ENCODE peak calls at places on chromosome 5, in ten cellular contexts. G is H9; J is amygdala; L is NCI-H2029; E is stimulated activated effector memory CD8-positive, alpha-beta T cell treated with anti-CD3 and anti-CD28 coated beads, Interleukin-12 subunit alpha, Interleukin-12 subunit beta, amount 100 ng/mL, for 72 hours; D is Right ventricle myocardium superior; K is left cardiac atrium; O is CD4-positive, alpha-beta T cell; Y is HEK293T; Z is AG08395. H is an unnamed sample.

GRCh38 chr5:142820447-142820846 is 50.3 kb downstream of the ARHGAP26 start:
- DNase-seq in K (no peak), J (no peak), L (no peak), D (no peak), Y (no peak), G (no peak), Z (no peak), E (no peak), O (no peak), H (no peak)

GRCh38 chr5:103674739-103675138 is 112.2 kb upstream of the NUDT12 start:
- DNase-seq in J (no peak), G (no peak), O (no peak), K (no peak), Y (no peak), E (no peak), D (no peak), Z (no peak), L (peak; percentile 53), H (no peak)

GRCh38 chr5:100623719-100624118 is 88.5 kb downstream of the FAM174A start:
- DNase-seq in J (no peak), K (no peak), Y (no peak), O (no peak), Z (no peak), G (no peak), L (no peak), D (no peak), E (no peak), H (no peak)

GRCh38 chr5:134236820-134237219 is 10.9 kb upstream of the PPP2CA start:
- DNase-seq in D (no peak), O (no peak), Z (no peak), J (no peak), E (no peak), G (no peak), L (no peak), K (no peak), Y (no peak), H (no peak)

GRCh38 chr5:131821221-131821620 is 24.4 kb upstream of the FNIP1 start:
- DNase-seq in Y (no peak), J (no peak), K (no peak), E (no peak), L (no peak), D (no peak), Z (no peak), G (no peak), O (no peak), H (no peak)

GRCh38 chr5:111927191-111927590 is 170.2 kb upstream of the NREP start:
- DNase-seq in L (no peak), G (no peak), K (no peak), Y (no peak), Z (peak; percentile 8), D (no peak), E (no peak), O (no peak), J (no peak), H (no peak)

GRCh38 chr5:55927861-55928655 is 66.7 kb downstream of the IL6ST start:
- DNase-seq in O (no peak), G (no peak), Z (no peak), D (no peak), E (no peak), K (no peak), J (no peak), L (no peak), Y (no peak), H (no peak)

GRCh38 chr5:53369681-53370080 is 110.7 kb upstream of the FST start:
- DNase-seq in O (no peak), E (no peak), K (no peak), Y (no peak), G (no peak), Z (no peak), J (no peak), D (no peak), L (no peak), H (no peak)

GRCh38 chr5:168886153-168886552 is 307.0 kb upstream of the PANK3 start:
- DNase-seq in J (no peak), K (peak; percentile 48), O (no peak), Y (no peak), G (no peak), E (no peak), Z (no peak), D (no peak), L (no peak), H (no peak)

GRCh38 chr5:71830626-71831539 is 111.8 kb downstream of the CARTPT start:
- DNase-seq in O (no peak), Y (no peak), G (no peak), D (peak; percentile 85), E (no peak), L (peak; percentile 64), K (peak; percentile 73), J (peak; percentile 10), Z (peak; percentile 89), H (peak; percentile 75)

GRCh38 chr5:5309645-5310044 is 112.8 kb upstream of the ICE1 start:
- DNase-seq in O (no peak), L (no peak), Z (no peak), J (no peak), E (no peak), G (no peak), Y (no peak), D (no peak), K (no peak), H (no peak)

GRCh38 chr5:111755942-111756353 is 1.0 kb downstream of the NREP start:
- DNase-seq in K (no peak), E (no peak), O (no peak), L (no peak), Z (peak; percentile 59), D (no peak), Y (no peak), J (no peak), G (no peak), H (no peak)

GRCh38 chr5:144418719-144419118 is 248.0 kb downstream of the KCTD16 start:
- DNase-seq in J (no peak), L (no peak), Z (no peak), E (no peak), O (no peak), D (no peak), K (no peak), G (no peak), Y (no peak), H (no peak)

GRCh38 chr5:45521067-45521466 is 175.1 kb downstream of the HCN1 start:
- DNase-seq in D (no peak), Z (no peak), E (no peak), Y (no peak), O (no peak), J (no peak), G (peak; percentile 52), K (no peak), L (peak; percentile 37), H (peak; percentile 19)

GRCh38 chr5:96112703-96113102 is 151.1 kb upstream of the ELL2 start:
- DNase-seq in O (no peak), D (no peak), E (no peak), L (no peak), J (no peak), Z (no peak), G (no peak), K (no peak), Y (no peak), H (no peak)

GRCh38 chr5:56142620-56143431 is 90.3 kb downstream of the ANKRD55 start:
- DNase-seq in D (no peak), Z (no peak), L (no peak), E (no peak), G (no peak), O (no peak), J (no peak), Y (no peak), K (no peak), H (no peak)

GRCh38 chr5:141338538-141339306 is at the start of gene PCDHGA2:
- DNase-seq in K (peak; percentile 31), D (no peak), G (peak; percentile 62), J (no peak), E (no peak), Z (peak; percentile 54), L (no peak), O (no peak), Y (peak; percentile 20), H (no peak)

GRCh38 chr5:112195924-112196323 is 223.2 kb downstream of the EPB41L4A start:
- DNase-seq in E (no peak), Z (no peak), L (no peak), K (no peak), Y (no peak), G (no peak), J (no peak), D (no peak), O (no peak), H (no peak)

GRCh38 chr5:141172381-141173204 is at the start of gene PCDHB7:
- DNase-seq in G (no peak), L (peak; percentile 18), D (no peak), Z (peak; percentile 36), E (no peak), Y (peak; percentile 19), O (no peak), J (no peak), K (no peak), H (no peak)

GRCh38 chr5:127312131-127312530 is 21.5 kb downstream of the MEGF10 start:
- DNase-seq in L (no peak), Y (no peak), E (no peak), Z (no peak), J (no peak), K (no peak), O (no peak), G (no peak), D (no peak), H (no peak)

GRCh38 chr5:98770158-98770910 is 3.1 kb upstream of the RGMB start:
- DNase-seq in E (no peak), D (peak; percentile 57), K (peak; percentile 64), Y (no peak), L (peak; percentile 45), G (no peak), J (peak; percentile 67), Z (no peak), O (no peak), H (peak; percentile 58)

GRCh38 chr5:87499478-87500410 is 87.0 kb upstream of the CCNH start:
- DNase-seq in D (peak; percentile 34), J (no peak), G (peak; percentile 34), Z (no peak), L (no peak), K (no peak), O (no peak), Y (no peak), E (no peak), H (no peak)

GRCh38 chr5:7261049-7261448 is 134.9 kb upstream of the ADCY2 start:
- DNase-seq in D (no peak), Z (peak; percentile 68), L (peak; percentile 5), E (no peak), O (no peak), K (no peak), G (peak; percentile 94), J (no peak), Y (peak; percentile 19), H (no peak)

GRCh38 chr5:169097374-169097831 is 203.5 kb downstream of the SLIT3 start:
- DNase-seq in D (no peak), Y (no peak), G (no peak), K (no peak), Z (peak; percentile 62), J (no peak), O (no peak), E (no peak), L (no peak), H (no peak)

GRCh38 chr5:102901821-102902448 is 146.8 kb downstream of the PAM start:
- DNase-seq in J (no peak), O (no peak), Z (no peak), Y (no peak), E (no peak), L (no peak), K (no peak), D (no peak), G (no peak), H (no peak)

GRCh38 chr5:36152324-36153298 is 700 bp downstream of the SKP2 start:
- DNase-seq in K (no peak), Z (peak; percentile 7), O (no peak), Y (peak; percentile 9), J (no peak), E (no peak), L (no peak), D (no peak), G (no peak), H (no peak)

GRCh38 chr5:44332360-44332971 is 56.8 kb downstream of the FGF10 start:
- DNase-seq in E (no peak), Z (peak; percentile 32), G (no peak), L (peak; percentile 31), Y (peak; percentile 10), D (no peak), K (no peak), O (no peak), J (no peak), H (no peak)

GRCh38 chr5:154756871-154757646 is 1.9 kb downstream of the LARP1 start:
- DNase-seq in G (no peak), O (peak; percentile 39), L (no peak), Z (peak; percentile 22), K (peak; percentile 59), Y (no peak), E (peak; percentile 18), J (peak; percentile 66), D (peak; percentile 67), H (peak; percentile 70)

H was measured in heart left ventricle.